ENCODE peak calls at places on chromosomes 6 and 20, in six cellular contexts. E is testis, V is AG04450, N is HepG2, J is body of pancreas, W is osteocyte. L is an unnamed sample.

GRCh38 chr6:44064089-44064947 is 62.9 kb downstream of the MRPL14 start:
- DNase-seq in E (peak; percentile 73), V (peak; percentile 86), N (peak; percentile 56), J (peak; percentile 39), W (no peak), L (no peak)

GRCh38 chr6:24529985-24530384 is 35.2 kb downstream of the ALDH5A1 start:
- DNase-seq in E (no peak), V (no peak), N (no peak), J (no peak), W (no peak), L (no peak)

GRCh38 chr6:14305629-14306028 is 188.1 kb downstream of the CD83 start:
- DNase-seq in E (no peak), V (no peak), N (no peak), J (no peak), W (no peak), L (no peak)

GRCh38 chr6:10347561-10348327 is 67.1 kb downstream of the TFAP2A start:
- DNase-seq in E (no peak), V (no peak), N (no peak), J (no peak), W (no peak), L (no peak)

GRCh38 chr6:111871725-111872520 is 1.3 kb downstream of the FYN start:
- DNase-seq in E (peak; percentile 40), V (no peak), N (peak; percentile 41), J (no peak), W (no peak), L (peak; percentile 32)

GRCh38 chr6:122663981-122664380 is 53.8 kb downstream of the PKIB start:
- DNase-seq in E (no peak), V (no peak), N (no peak), J (peak; percentile 22), W (no peak), L (no peak)

GRCh38 chr6:42987533-42988451 is 3.4 kb downstream of the PPP2R5D start:
- DNase-seq in E (no peak), V (no peak), N (no peak), J (no peak), W (no peak), L (no peak)

GRCh38 chr20:50115041-50115512 is 2.1 kb upstream of the UBE2V1 start:
- DNase-seq in E (no peak), V (no peak), N (no peak), J (no peak), W (no peak), L (no peak)

GRCh38 chr6:12483712-12484111 is 193.6 kb downstream of the EDN1 start:
- DNase-seq in E (no peak), V (peak; percentile 86), N (no peak), J (peak; percentile 12), W (no peak), L (no peak)

GRCh38 chr6:12480379-12480778 is 190.2 kb downstream of the EDN1 start:
- DNase-seq in E (no peak), V (no peak), N (no peak), J (no peak), W (no peak), L (no peak)

GRCh38 chr6:12484519-12484918 is 194.4 kb downstream of the EDN1 start:
- DNase-seq in E (no peak), V (no peak), N (peak; percentile 55), J (no peak), W (no peak), L (no peak)

GRCh38 chr6:12481292-12481691 is 191.1 kb downstream of the EDN1 start:
- DNase-seq in E (no peak), V (no peak), N (no peak), J (no peak), W (no peak), L (no peak)

DNA sequence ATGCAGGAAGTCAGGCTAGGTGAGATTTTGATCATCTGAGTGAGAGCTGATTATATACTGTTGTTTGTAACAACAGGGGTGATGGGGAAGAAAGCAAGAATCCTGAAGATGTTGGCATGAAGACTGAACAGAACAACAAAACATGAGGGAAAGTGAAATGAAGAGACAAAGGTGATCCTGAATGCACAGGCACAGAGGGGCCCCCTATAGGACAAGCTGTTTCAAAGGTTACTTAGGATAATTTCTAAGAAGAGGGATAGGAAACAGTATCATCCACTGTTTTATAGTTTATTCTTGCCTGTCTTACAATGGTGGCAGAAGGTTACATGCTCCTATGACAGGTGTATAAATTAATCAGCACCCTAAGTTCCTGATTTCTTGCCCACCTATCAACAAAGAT is 192.2 kb downstream of the EDN1 start:
- DNase-seq in E (no peak), V (no peak), N (no peak), J (no peak), W (no peak), L (no peak)
- TF ChIP-seq CTCF in E (no peak), V (peak; percentile 32), N (peak; percentile 35), J (no peak), W (no peak), L (no peak)

DNA sequence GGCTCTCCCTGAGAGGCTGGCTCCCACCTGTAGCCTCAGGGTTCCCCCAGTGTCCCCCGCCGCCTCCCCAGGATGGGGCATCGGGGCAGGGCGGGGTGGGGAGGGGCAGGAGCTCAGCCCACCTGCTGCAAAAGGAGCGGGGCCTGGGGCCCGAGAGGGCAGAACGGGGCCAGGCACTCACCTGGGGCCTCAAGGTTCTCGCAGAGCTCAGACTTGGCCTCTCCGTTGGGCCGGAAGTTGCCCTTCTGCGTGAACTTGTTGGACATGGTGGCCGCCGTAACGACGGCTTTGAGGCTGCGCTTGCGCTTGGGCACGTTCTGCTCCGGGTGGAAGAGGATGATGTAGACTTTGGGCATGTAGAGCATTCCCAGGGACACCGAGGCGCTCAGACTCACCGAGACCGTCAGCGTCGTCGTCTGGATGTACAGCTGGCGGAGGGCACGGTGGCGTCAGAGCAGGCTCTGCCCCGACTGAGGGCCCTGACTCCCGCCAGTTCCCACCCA is 117.9 kb downstream of the GRM4 start:
- DNase-seq in E (no peak), V (no peak), N (no peak), J (no peak), W (no peak), L (no peak)
- TF ChIP-seq CTCF in E (no peak), V (no peak), N (no peak), J (no peak), W (peak; percentile 2), L (no peak)

GRCh38 chr20:57090590-57091560 is 175.6 kb downstream of the BMP7 start:
- DNase-seq in E (no peak), V (no peak), N (no peak), J (no peak), W (no peak), L (no peak)

GRCh38 chr20:57087705-57088104 is 178.7 kb downstream of the BMP7 start:
- DNase-seq in E (no peak), V (no peak), N (no peak), J (no peak), W (no peak), L (no peak)

GRCh38 chr20:57091748-57092111 is 174.7 kb downstream of the BMP7 start:
- DNase-seq in E (no peak), V (no peak), N (no peak), J (no peak), W (no peak), L (no peak)

GRCh38 chr20:57088436-57088835 is 178.0 kb downstream of the BMP7 start:
- DNase-seq in E (no peak), V (no peak), N (no peak), J (no peak), W (no peak), L (no peak)

DNA sequence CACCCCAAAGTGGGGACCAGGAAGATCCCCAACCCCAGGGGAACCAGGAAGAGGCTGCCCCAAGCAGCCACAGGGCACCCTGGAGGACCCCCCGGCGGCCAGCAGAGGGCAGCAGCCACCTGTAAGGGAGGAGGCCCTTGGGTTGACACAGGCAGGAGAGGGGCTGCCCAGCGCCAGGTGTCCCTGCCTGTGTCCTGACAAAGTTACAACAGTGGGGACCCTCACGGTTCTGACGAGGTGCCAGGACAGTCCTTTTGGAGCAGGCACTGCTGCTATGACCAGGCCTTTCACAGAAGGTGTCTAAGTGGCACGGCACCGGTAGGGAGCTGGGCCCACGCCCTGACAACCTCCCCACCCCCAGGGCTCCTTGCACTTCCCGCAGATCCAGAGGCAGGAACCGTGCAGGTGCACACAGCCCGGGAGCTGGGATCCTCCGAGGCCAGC is 176.7 kb downstream of the BMP7 start:
- DNase-seq in E (peak; percentile 75), V (no peak), N (peak; percentile 63), J (peak; percentile 68), W (peak; percentile 91), L (peak; percentile 86)
- TF ChIP-seq CTCF in E (peak; percentile 82), V (peak; percentile 68), N (peak; percentile 99), J (peak; percentile 88), W (peak; percentile 93), L (peak; percentile 87)

GRCh38 chr20:35602851-35603495 is 12.7 kb upstream of the SPAG4 start:
- DNase-seq in E (no peak), V (no peak), N (no peak), J (no peak), W (no peak), L (no peak)

GRCh38 chr20:35603695-35604443 is 11.8 kb upstream of the SPAG4 start:
- DNase-seq in E (no peak), V (no peak), N (no peak), J (no peak), W (no peak), L (no peak)

GRCh38 chr20:35601990-35602389 is 13.6 kb upstream of the SPAG4 start:
- DNase-seq in E (no peak), V (no peak), N (no peak), J (no peak), W (no peak), L (no peak)

GRCh38 chr20:35606127-35606526 is 9.5 kb upstream of the SPAG4 start:
- DNase-seq in E (no peak), V (no peak), N (no peak), J (no peak), W (no peak), L (no peak)

DNA sequence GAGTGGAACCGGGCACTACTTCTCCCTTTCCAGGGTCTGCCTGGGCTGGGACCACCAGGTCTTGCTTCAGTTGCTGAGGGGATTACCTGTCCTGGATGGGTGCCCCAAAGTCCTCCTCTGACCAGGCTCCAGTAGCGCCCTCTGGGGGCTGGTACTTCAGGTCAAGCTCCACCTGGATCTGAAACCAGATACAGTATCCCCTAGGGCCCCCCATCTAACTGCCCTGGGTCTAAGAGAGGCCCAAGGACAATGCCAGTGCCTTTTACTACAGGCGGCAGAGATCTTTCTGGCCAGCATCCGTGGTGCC is 11.2 kb upstream of the SPAG4 start:
- DNase-seq in E (no peak), V (no peak), N (peak; percentile 70), J (no peak), W (no peak), L (peak; percentile 19)
- TF ChIP-seq CTCF in E (no peak), V (peak; percentile 36), N (peak; percentile 78), J (no peak), W (peak; percentile 24), L (peak; percentile 23)

GRCh38 chr6:29839917-29840316 is 12.3 kb downstream of the HLA-G start:
- DNase-seq in E (no peak), V (no peak), N (no peak), J (no peak), W (no peak), L (no peak)

GRCh38 chr6:29845405-29846006 is 17.9 kb downstream of the HLA-G start:
- DNase-seq in E (no peak), V (no peak), N (peak; percentile 45), J (no peak), W (no peak), L (no peak)

GRCh38 chr6:29841030-29841429 is 13.4 kb downstream of the HLA-G start:
- DNase-seq in E (no peak), V (no peak), N (no peak), J (no peak), W (no peak), L (no peak)
- TF ChIP-seq CTCF in E (no peak), V (no peak), N (no peak), J (no peak), W (no peak), L (no peak)

GRCh38 chr20:38291582-38291918 is 12.4 kb upstream of the BPI start:
- DNase-seq in E (no peak), V (no peak), N (no peak), J (no peak), W (no peak), L (no peak)
- TF ChIP-seq CTCF in E (no peak), V (no peak), N (no peak), J (no peak), W (no peak), L (no peak)